ENCODE peak calls at places on chromosomes 5 and 9, in four cellular contexts. C, Y, T and R are unnamed samples.
A peak's percentile ranks its signal among the peaks of the same experiment; 100 is the strongest.

GRCh38 chr5:87361031-87361443 is 51.7 kb downstream of the CCNH start:
- DNase-seq in T (no peak), Y (no peak), C (peak; percentile 84), R (no peak)

GRCh38 chr5:135709998-135710670 is 124.3 kb upstream of the SLC25A48 start:
- DNase-seq in Y (no peak), C (no peak), T (no peak), R (no peak)

GRCh38 chr5:29175774-29176173 is 2017.7 kb upstream of the CDH6 start:
- DNase-seq in T (no peak), C (no peak), Y (no peak), R (no peak)

GRCh38 chr5:179303801-179304200 is 41.5 kb downstream of the ADAMTS2 start:
- DNase-seq in C (no peak), Y (no peak), T (no peak), R (no peak)

GRCh38 chr9:89000281-89000875 is 9.1 kb downstream of the S1PR3 start:
- DNase-seq in Y (no peak), C (no peak), T (peak; percentile 54), R (no peak)

GRCh38 chr5:174242573-174242972 is 197.1 kb downstream of the NSG2 start:
- DNase-seq in C (no peak), Y (no peak), T (no peak), R (no peak)

GRCh38 chr9:134378901-134379338 is 52.7 kb downstream of the RXRA start:
- DNase-seq in Y (peak; percentile 72), T (peak; percentile 42), C (peak; percentile 56), R (peak; percentile 30)

GRCh38 chr9:96230002-96230401 is 72.0 kb downstream of the HSD17B3 start:
- DNase-seq in T (no peak), Y (no peak), C (no peak), R (no peak)

GRCh38 chr9:35163413-35163812 is 1.6 kb downstream of the UNC13B start:
- DNase-seq in C (no peak), T (no peak), Y (no peak), R (no peak)

GRCh38 chr9:19201899-19202891 is 28.3 kb upstream of the DENND4C start:
- DNase-seq in Y (no peak), C (peak; percentile 11), T (peak; percentile 37), R (no peak)

GRCh38 chr9:18438300-18438925 is 35.5 kb upstream of the ADAMTSL1 start:
- DNase-seq in C (peak; percentile 64), T (no peak), Y (peak; percentile 49), R (peak; percentile 50)

GRCh38 chr9:75930193-75930592 is 39.7 kb downstream of the PCSK5 start:
- DNase-seq in T (no peak), Y (no peak), C (no peak), R (no peak)

GRCh38 chr9:79383096-79383495 is 188.7 kb upstream of the TLE4 start:
- DNase-seq in T (no peak), Y (no peak), C (no peak), R (no peak)

GRCh38 chr9:73067074-73067473 is 84.6 kb upstream of the ANXA1 start:
- DNase-seq in T (no peak), Y (no peak), C (no peak), R (no peak)

GRCh38 chr5:1943481-1943880 is 60.8 kb upstream of the IRX4 start:
- DNase-seq in T (no peak), Y (no peak), C (no peak), R (no peak)

GRCh38 chr5:34996236-34996635 is 51.5 kb downstream of the AGXT2 start:
- DNase-seq in C (no peak), Y (no peak), T (no peak), R (no peak)

GRCh38 chr9:36486454-36486932 is 86.2 kb upstream of the MELK start:
- DNase-seq in T (no peak), C (no peak), Y (peak; percentile 12), R (no peak)

GRCh38 chr9:117034862-117035261 is 347.8 kb downstream of the TRIM32 start:
- DNase-seq in T (no peak), Y (no peak), C (no peak), R (peak; percentile 1)

GRCh38 chr9:131747352-131747751 is 7.5 kb upstream of the RAPGEF1 start:
- DNase-seq in Y (peak; percentile 30), C (peak; percentile 74), T (no peak), R (peak; percentile 42)

GRCh38 chr5:157222506-157223230 is 42.0 kb downstream of the ITK start:
- DNase-seq in Y (no peak), C (no peak), T (no peak), R (peak; percentile 44)

GRCh38 chr9:34546834-34547827 is 24.3 kb upstream of the ENHO start:
- DNase-seq in T (peak; percentile 59), C (peak; percentile 67), Y (peak; percentile 86), R (peak; percentile 75)

GRCh38 chr5:139014726-139015125 is 139.6 kb upstream of the LRRTM2 start:
- DNase-seq in C (peak; percentile 84), Y (no peak), T (no peak), R (peak; percentile 89)

GRCh38 chr9:20355022-20355421 is 267.3 kb downstream of the MLLT3 start:
- DNase-seq in Y (no peak), T (no peak), C (peak; percentile 88), R (peak; percentile 78)

GRCh38 chr9:97615439-97616072 is 17.6 kb downstream of the TSTD2 start:
- DNase-seq in T (peak; percentile 71), C (peak; percentile 68), Y (peak; percentile 68), R (peak; percentile 52)

DNA sequence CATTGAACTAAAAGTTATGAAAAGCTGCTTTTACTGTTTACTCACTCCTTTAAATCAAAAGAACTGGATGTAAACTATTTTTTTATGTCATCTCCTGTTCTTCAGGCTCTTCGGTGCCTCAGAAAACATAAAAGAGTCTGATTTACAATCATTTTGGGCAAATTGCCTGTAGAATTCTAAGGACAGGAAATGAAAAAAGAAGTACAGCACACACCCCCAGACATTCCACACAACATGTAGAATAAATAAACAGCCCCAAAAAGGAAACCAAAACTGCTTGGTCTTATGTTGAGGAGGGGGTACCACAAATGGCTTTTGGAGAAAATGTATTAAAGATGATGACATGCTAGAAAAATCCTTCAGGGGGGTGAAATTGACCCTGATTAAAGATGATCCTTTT is 57.2 kb downstream of the ITGA1 start:
- DNase-seq in Y (no peak), C (peak; percentile 53), T (no peak), R (no peak)
- H3K4me3 ChIP-seq in Y (no peak overlapping the region), C (no peak overlapping the region), T (no peak overlapping the region), R (no peak overlapping the region)

DNA sequence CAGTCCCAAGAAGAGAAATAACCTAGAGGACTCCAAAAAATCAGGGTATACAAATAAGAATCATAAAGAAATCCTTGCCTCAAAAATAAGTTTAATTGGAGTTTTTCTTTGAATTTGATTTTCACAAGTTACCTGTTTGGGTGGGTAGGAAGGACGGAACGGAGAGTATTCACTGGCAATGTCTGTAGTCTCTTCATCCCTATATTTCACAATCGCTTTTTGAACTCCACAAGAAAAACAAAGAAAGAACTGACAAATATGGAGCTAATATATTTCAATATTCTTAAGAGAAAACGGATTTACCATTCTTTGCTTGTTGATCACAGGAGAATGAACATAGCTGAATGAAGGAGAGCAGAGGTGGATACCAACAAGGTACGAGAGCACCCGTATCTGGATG is 30.1 kb downstream of the MTMR12 start:
- DNase-seq in T (no peak), C (no peak), Y (no peak), R (no peak)
- H3K27ac ChIP-seq in T (no peak overlapping the region), C (no peak overlapping the region), Y (no peak overlapping the region), R (no peak overlapping the region)

GRCh38 chr5:123092696-123093095 is 3.7 kb downstream of the PRDM6 start:
- DNase-seq in T (no peak), Y (no peak), C (peak; percentile 69), R (no peak)

GRCh38 chr5:123093279-123094226 is 4.5 kb downstream of the PRDM6 start:
- DNase-seq in Y (no peak), T (no peak), C (peak; percentile 81), R (no peak)

GRCh38 chr5:123094919-123095693 is 6.1 kb downstream of the PRDM6 start:
- DNase-seq in Y (no peak), T (no peak), C (peak; percentile 69), R (no peak)

GRCh38 chr5:123095694-123096120 is 6.7 kb downstream of the PRDM6 start:
- DNase-seq in Y (no peak), T (no peak), C (peak; percentile 35), R (no peak)

GRCh38 chr5:123094227-123094918 is 5.3 kb downstream of the PRDM6 start:
- DNase-seq in T (no peak), Y (no peak), C (peak; percentile 69), R (no peak)
- H3K4me3 ChIP-seq in T (no peak overlapping the region), Y (peak overlapping the region; percentile 25), C (peak overlapping the region; percentile 90), R (no peak overlapping the region)

GRCh38 chr9:129694265-129694664 is 28.8 kb downstream of the PRRX2 start:
- DNase-seq in T (no peak), Y (peak; percentile 81), C (no peak), R (no peak)

GRCh38 chr9:129697956-129698757 is 32.7 kb downstream of the PRRX2 start:
- DNase-seq in C (no peak), Y (no peak), T (peak; percentile 21), R (no peak)

GRCh38 chr9:129695870-129696269 is 30.4 kb downstream of the PRRX2 start:
- DNase-seq in C (no peak), T (no peak), Y (no peak), R (no peak)

GRCh38 chr9:129697111-129697955 is 31.9 kb downstream of the PRRX2 start:
- DNase-seq in T (peak; percentile 28), Y (peak; percentile 46), C (peak; percentile 66), R (peak; percentile 45)

DNA sequence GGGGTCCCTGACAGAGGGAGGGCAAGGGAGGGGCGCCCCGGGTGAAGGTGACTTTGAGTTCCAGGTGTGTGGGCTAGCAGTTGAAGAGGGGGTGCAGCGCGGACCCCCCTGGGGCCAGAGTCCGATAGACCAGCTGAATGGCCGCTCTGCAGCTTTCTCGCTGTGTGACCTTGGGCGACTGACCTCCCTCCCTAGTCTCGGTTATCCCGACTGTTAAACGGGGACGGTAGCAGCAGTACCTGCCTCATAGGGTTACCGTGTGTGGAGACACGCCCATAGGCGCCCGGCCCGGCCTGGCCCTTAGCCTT is 31.3 kb downstream of the PRRX2 start:
- DNase-seq in C (no peak), Y (no peak), T (no peak), R (no peak)
- H3K27ac ChIP-seq in C (peak overlapping the region; percentile 88), Y (peak overlapping the region; percentile 23), T (no peak overlapping the region), R (peak overlapping the region; percentile 73)

GRCh38 chr5:55177078-55177477 is 4.1 kb upstream of the CDC20B start:
- DNase-seq in C (no peak), T (no peak), Y (no peak), R (no peak)

GRCh38 chr5:55172937-55173695 is at the start of gene CDC20B:
- DNase-seq in Y (peak; percentile 78), C (peak; percentile 60), T (peak; percentile 80), R (peak; percentile 54)

GRCh38 chr5:55176176-55176818 is 3.3 kb upstream of the CDC20B start:
- DNase-seq in Y (peak; percentile 90), C (peak; percentile 14), T (peak; percentile 71), R (no peak)

GRCh38 chr5:55173696-55174101 is 722 bp upstream of the CDC20B start:
- DNase-seq in Y (peak; percentile 63), C (no peak), T (peak; percentile 20), R (no peak)

GRCh38 chr5:55175781-55176175 is 2.8 kb upstream of the CDC20B start:
- DNase-seq in T (no peak), C (no peak), Y (no peak), R (no peak)
- H3K4me3 ChIP-seq in T (no peak overlapping the region), C (peak overlapping the region; percentile 33), Y (peak overlapping the region; percentile 37), R (no peak overlapping the region)